ENCODE peak calls at places on chromosomes 2 and 18, in ten cellular contexts. O is fibroblast of mammary gland, Q is NB4, C is bronchial epithelial cell, W is right atrium auricular region, A is tibial nerve, L is stomach, M is dorsolateral prefrontal cortex, Y is lung, B is cardiac fibroblast. H is an unnamed sample.

GRCh38 chr2:137178955-137179377 is 413.6 kb downstream of the THSD7B start:
- DNase-seq in O (peak), Q (peak), C (peak), W (no peak), A (no peak), L (no peak), M (no peak), Y (no peak), B (peak), H (no peak)

GRCh38 chr2:111135910-111136297 is 15.2 kb downstream of the BCL2L11 start:
- DNase-seq in O (peak), Q (peak), C (no peak), W (no peak), A (peak), L (no peak), M (no peak), Y (peak), B (peak), H (no peak)

GRCh38 chr2:131105950-131106801 is 1.0 kb downstream of the PLEKHB2 start:
- DNase-seq in O (peak), Q (peak), C (peak), W (peak), A (peak), L (peak), M (no peak), Y (peak), B (peak), H (no peak)

GRCh38 chr2:189498205-189498604 is 56.9 kb downstream of the WDR75 start:
- DNase-seq in O (no peak), Q (no peak), C (no peak), W (no peak), A (no peak), L (no peak), M (no peak), Y (no peak), B (peak), H (no peak)

GRCh38 chr2:109098921-109099273 is 30.1 kb upstream of the SH3RF3 start:
- DNase-seq in O (no peak), Q (no peak), C (no peak), W (no peak), A (no peak), L (no peak), M (no peak), Y (peak), B (no peak), H (no peak)

GRCh38 chr18:38545071-38545470 is 979.5 kb upstream of the CELF4 start:
- DNase-seq in O (no peak), Q (peak), C (peak), W (no peak), A (no peak), L (no peak), M (no peak), Y (no peak), B (no peak), H (no peak)

GRCh38 chr18:59744271-59744721 is 47.1 kb upstream of the CCBE1 start:
- DNase-seq in O (peak), Q (no peak), C (peak), W (no peak), A (no peak), L (no peak), M (no peak), Y (no peak), B (peak), H (no peak)

GRCh38 chr2:79630060-79630459 is 117.2 kb downstream of the CTNNA2 start:
- DNase-seq in O (peak), Q (peak), C (peak), W (no peak), A (no peak), L (no peak), M (no peak), Y (no peak), B (no peak), H (no peak)

GRCh38 chr18:74213429-74213828 is 65.1 kb downstream of the TIMM21 start:
- DNase-seq in O (no peak), Q (no peak), C (peak), W (no peak), A (no peak), L (no peak), M (no peak), Y (no peak), B (no peak), H (no peak)

GRCh38 chr18:23259701-23260661 is 124.7 kb downstream of the CABLES1 start:
- DNase-seq in O (peak), Q (peak), C (peak), W (peak), A (peak), L (peak), M (no peak), Y (peak), B (peak), H (peak)

GRCh38 chr2:131045925-131046579 is 47.2 kb downstream of the FAM168B start:
- DNase-seq in O (no peak), Q (no peak), C (no peak), W (no peak), A (no peak), L (peak), M (no peak), Y (no peak), B (no peak), H (no peak)

GRCh38 chr2:239312741-239313246 is 88.0 kb downstream of the HDAC4 start:
- DNase-seq in O (peak), Q (no peak), C (no peak), W (peak), A (no peak), L (peak), M (peak), Y (no peak), B (no peak), H (no peak)

GRCh38 chr2:170723446-170723958 is 8.4 kb downstream of the SP5 start:
- DNase-seq in O (no peak), Q (no peak), C (no peak), W (no peak), A (no peak), L (no peak), M (no peak), Y (no peak), B (no peak), H (no peak)

GRCh38 chr18:68484241-68484640 is 230.7 kb downstream of the TMX3 start:
- DNase-seq in O (peak), Q (no peak), C (peak), W (no peak), A (no peak), L (no peak), M (no peak), Y (no peak), B (peak), H (peak)

GRCh38 chr2:133787651-133788050 is 219.4 kb upstream of the NCKAP5 start:
- DNase-seq in O (no peak), Q (no peak), C (no peak), W (no peak), A (no peak), L (no peak), M (no peak), Y (no peak), B (no peak), H (no peak)

DNA sequence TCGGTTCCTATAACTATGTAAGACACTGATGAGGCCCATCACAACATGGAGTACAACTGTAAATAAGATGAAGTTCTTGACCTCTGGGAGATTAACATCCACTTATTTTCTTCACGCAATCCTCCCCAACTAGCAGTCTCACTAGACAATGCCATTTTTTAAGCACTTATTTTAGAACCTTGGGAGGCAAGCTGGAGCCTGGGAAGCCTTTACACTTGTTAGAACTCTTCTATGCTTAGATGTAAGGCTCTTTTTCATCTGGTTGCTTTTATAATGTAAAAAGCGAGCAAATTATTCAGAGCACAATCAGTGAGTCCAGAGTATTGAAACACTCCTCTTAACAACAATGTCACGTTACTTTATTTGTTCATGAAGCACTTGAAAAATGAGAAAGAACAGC is 84.0 kb upstream of the SLC8A1 start:
- DNase-seq in O (no peak), Q (no peak), C (no peak), W (no peak), A (no peak), L (no peak), M (no peak), Y (no peak), B (no peak), H (no peak)
- H3K4me3 ChIP-seq in O (no peak), Q (no peak), C (no peak), W (no peak), A (no peak), L (no peak), M (no peak), Y (no peak), B (no peak), H (no peak)

GRCh38 chr2:238302751-238303150 is 14.3 kb upstream of the PER2 start:
- DNase-seq in O (no peak), Q (no peak), C (no peak), W (no peak), A (no peak), L (no peak), M (no peak), Y (no peak), B (no peak), H (no peak)
- TF ChIP-seq CTCF in O (no peak), Q (no peak), C (no peak), W (no peak), A (no peak), L (no peak), M (no peak), Y (no peak), B (no peak), H (no peak)

GRCh38 chr2:86808315-86809161 is 17.8 kb upstream of the CD8A start:
- DNase-seq in O (peak), Q (peak), C (peak), W (peak), A (peak), L (peak), M (peak), Y (peak), B (peak), H (peak)
- H3K4me3 ChIP-seq in O (peak), Q (no peak), C (peak), W (peak), A (peak), L (peak), M (peak), Y (no peak), B (peak), H (peak)

GRCh38 chr2:161362568-161363166 is 53.4 kb upstream of the TBR1 start:
- DNase-seq in O (no peak), Q (no peak), C (no peak), W (no peak), A (no peak), L (no peak), M (no peak), Y (no peak), B (no peak), H (no peak)
- TF ChIP-seq CTCF in O (no peak), Q (no peak), C (no peak), W (no peak), A (no peak), L (no peak), M (no peak), Y (no peak), B (no peak), H (no peak)